ENCODE peak calls at places on chromosomes 16 and 17, in five cellular contexts. One of them, this sample, is unnamed.

GRCh38 chr16:8963010-8963824 is 489 bp downstream of the USP7 start:
- DNase-seq in K562: peak; percentile 79
- DNase-seq in HepG2: no peak
- DNase-seq in H1: no peak
- DNase-seq in GM12878: no peak
- DNase-seq in this sample: no peak

GRCh38 chr17:21286066-21286770 is 1.7 kb downstream of the MAP2K3 start:
- DNase-seq in H1: no peak
- DNase-seq in HepG2: peak; percentile 96
- DNase-seq in K562: no peak
- DNase-seq in GM12878: no peak
- DNase-seq in this sample: peak; percentile 81

GRCh38 chr16:68844211-68844564 is 857 bp downstream of the TANGO6 start:
- DNase-seq in GM12878: peak; percentile 1
- DNase-seq in K562: no peak
- DNase-seq in H1: no peak
- DNase-seq in HepG2: no peak
- DNase-seq in this sample: no peak

GRCh38 chr16:89904606-89905510 is 13.8 kb upstream of the MC1R start:
- DNase-seq in GM12878: no peak
- DNase-seq in H1: no peak
- DNase-seq in K562: no peak
- DNase-seq in HepG2: no peak
- DNase-seq in this sample: no peak

GRCh38 chr17:66417300-66417719 is 114.9 kb downstream of the PRKCA start:
- DNase-seq in K562: no peak
- DNase-seq in H1: no peak
- DNase-seq in HepG2: peak; percentile 59
- DNase-seq in GM12878: no peak
- DNase-seq in this sample: no peak

GRCh38 chr17:81854974-81855774 is 5.2 kb downstream of the P4HB start:
- DNase-seq in HepG2: no peak
- DNase-seq in H1: no peak
- DNase-seq in GM12878: no peak
- DNase-seq in K562: peak; percentile 6
- DNase-seq in this sample: no peak

GRCh38 chr16:25747160-25747758 is 55.5 kb downstream of the HS3ST4 start:
- DNase-seq in HepG2: no peak
- DNase-seq in GM12878: no peak
- DNase-seq in H1: no peak
- DNase-seq in K562: peak; percentile 15
- DNase-seq in this sample: no peak

GRCh38 chr16:79628501-79628975 is 28.0 kb upstream of the MAF start:
- DNase-seq in HepG2: no peak
- DNase-seq in K562: no peak
- DNase-seq in GM12878: peak; percentile 20
- DNase-seq in H1: no peak
- DNase-seq in this sample: no peak

GRCh38 chr16:89599451-89599858 is 14.0 kb upstream of the DPEP1 start:
- DNase-seq in K562: peak; percentile 75
- DNase-seq in HepG2: peak; percentile 69
- DNase-seq in H1: peak; percentile 61
- DNase-seq in GM12878: no peak
- DNase-seq in this sample: peak; percentile 63

GRCh38 chr17:76462556-76463290 is 4.7 kb upstream of the AANAT start:
- DNase-seq in K562: no peak
- DNase-seq in H1: no peak
- DNase-seq in GM12878: no peak
- DNase-seq in HepG2: no peak
- DNase-seq in this sample: no peak

GRCh38 chr17:68061512-68062313 is 26.2 kb downstream of the KPNA2 start:
- DNase-seq in GM12878: no peak
- DNase-seq in HepG2: peak; percentile 35
- DNase-seq in K562: no peak
- DNase-seq in H1: no peak
- DNase-seq in this sample: no peak

GRCh38 chr17:73191443-73192218 is 1.2 kb upstream of the COG1 start:
- DNase-seq in K562: peak; percentile 66
- DNase-seq in HepG2: peak; percentile 77
- DNase-seq in H1: no peak
- DNase-seq in GM12878: no peak
- DNase-seq in this sample: peak; percentile 80

GRCh38 chr16:75789237-75789636 is 62.9 kb upstream of the CPHXL start:
- DNase-seq in K562: peak; percentile 39
- DNase-seq in GM12878: no peak
- DNase-seq in HepG2: peak; percentile 53
- DNase-seq in H1: no peak
- DNase-seq in this sample: peak; percentile 46

GRCh38 chr17:78896091-78896833 is 6.7 kb downstream of the CEP295NL start:
- DNase-seq in GM12878: no peak
- DNase-seq in HepG2: no peak
- DNase-seq in H1: no peak
- DNase-seq in K562: no peak
- DNase-seq in this sample: no peak

GRCh38 chr17:32567511-32567910 is 80.7 kb downstream of the CDK5R1 start:
- DNase-seq in HepG2: no peak
- DNase-seq in K562: no peak
- DNase-seq in H1: no peak
- DNase-seq in GM12878: no peak
- DNase-seq in this sample: no peak

GRCh38 chr16:56355221-56355620 is 70.1 kb downstream of the AMFR start:
- DNase-seq in H1: no peak
- DNase-seq in K562: no peak
- DNase-seq in HepG2: no peak
- DNase-seq in GM12878: no peak
- DNase-seq in this sample: no peak

GRCh38 chr16:72480926-72481325 is 309.0 kb upstream of the PMFBP1 start:
- DNase-seq in K562: no peak
- DNase-seq in HepG2: no peak
- DNase-seq in GM12878: no peak
- DNase-seq in H1: no peak
- DNase-seq in this sample: no peak

GRCh38 chr16:15602285-15603044 is 40.5 kb downstream of the MARF1 start:
- DNase-seq in K562: no peak
- DNase-seq in HepG2: no peak
- DNase-seq in GM12878: no peak
- DNase-seq in H1: no peak
- DNase-seq in this sample: no peak

GRCh38 chr16:4048481-4048880 is 67.8 kb downstream of the ADCY9 start:
- DNase-seq in H1: no peak
- DNase-seq in K562: no peak
- DNase-seq in GM12878: no peak
- DNase-seq in HepG2: no peak
- DNase-seq in this sample: no peak

GRCh38 chr17:81870155-81870977 is 771 bp downstream of the ARHGDIA start:
- DNase-seq in H1: no peak
- DNase-seq in GM12878: no peak
- DNase-seq in K562: peak; percentile 29
- DNase-seq in HepG2: no peak
- DNase-seq in this sample: no peak

GRCh38 chr16:88536971-88537751 is 33.0 kb upstream of the ZC3H18 start:
- DNase-seq in HepG2: no peak
- DNase-seq in H1: no peak
- DNase-seq in GM12878: no peak
- DNase-seq in K562: no peak
- DNase-seq in this sample: no peak

GRCh38 chr17:14792751-14793150 is 472.4 kb downstream of the PMP22 start:
- DNase-seq in H1: no peak
- DNase-seq in HepG2: no peak
- DNase-seq in GM12878: no peak
- DNase-seq in K562: no peak
- DNase-seq in this sample: no peak

GRCh38 chr16:82605863-82606620 is 20.7 kb upstream of the CDH13 start:
- DNase-seq in K562: no peak
- DNase-seq in H1: no peak
- DNase-seq in GM12878: no peak
- DNase-seq in HepG2: no peak
- DNase-seq in this sample: no peak

GRCh38 chr16:71894229-71894920 is 956 bp upstream of the IST1 start:
- DNase-seq in K562: no peak
- DNase-seq in GM12878: no peak
- DNase-seq in HepG2: peak; percentile 56
- DNase-seq in H1: peak; percentile 39
- DNase-seq in this sample: peak; percentile 43

GRCh38 chr17:10563991-10564660 is 14.7 kb upstream of the MYH2 start:
- DNase-seq in H1: no peak
- DNase-seq in GM12878: no peak
- DNase-seq in K562: no peak
- DNase-seq in HepG2: no peak
- DNase-seq in this sample: no peak

GRCh38 chr17:28811594-28812135 is 30.9 kb downstream of the FAM222B start:
- DNase-seq in K562: peak; percentile 41
- DNase-seq in H1: no peak
- DNase-seq in GM12878: no peak
- DNase-seq in HepG2: peak; percentile 36
- DNase-seq in this sample: peak; percentile 15

GRCh38 chr16:56577300-56577625 is 12.1 kb upstream of the MT3 start:
- DNase-seq in HepG2: no peak
- DNase-seq in K562: no peak
- DNase-seq in GM12878: no peak
- DNase-seq in H1: no peak
- DNase-seq in this sample: no peak

GRCh38 chr17:69557339-69557738 is 142.8 kb downstream of the MAP2K6 start:
- DNase-seq in GM12878: no peak
- DNase-seq in H1: no peak
- DNase-seq in HepG2: no peak
- DNase-seq in K562: no peak
- DNase-seq in this sample: no peak

GRCh38 chr17:58960068-58960467 is 146.6 kb downstream of the TRIM37 start:
- DNase-seq in H1: no peak
- DNase-seq in K562: no peak
- DNase-seq in GM12878: no peak
- DNase-seq in HepG2: peak; percentile 59
- DNase-seq in this sample: peak; percentile 63

GRCh38 chr16:12341966-12342365 is 365.4 kb downstream of the SNX29 start:
- DNase-seq in H1: no peak
- DNase-seq in K562: no peak
- DNase-seq in GM12878: no peak
- DNase-seq in HepG2: no peak
- DNase-seq in this sample: no peak

DNA sequence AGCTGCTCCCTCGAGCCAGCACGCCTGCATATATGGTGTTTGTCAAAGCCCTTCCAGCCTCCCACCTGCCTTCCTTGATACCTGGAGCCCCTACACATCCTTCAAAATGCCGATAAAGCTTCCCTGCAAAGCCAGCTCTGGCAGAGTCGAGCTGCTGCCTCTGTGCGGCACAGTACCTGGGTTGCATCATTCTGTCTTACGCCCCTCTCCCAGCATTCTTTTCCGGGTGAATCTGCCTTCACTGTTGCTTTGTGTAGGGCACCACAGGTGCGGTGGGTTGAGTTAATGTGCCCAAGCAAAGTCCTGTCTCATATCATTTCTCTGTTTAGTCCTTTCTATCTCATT is 8.6 kb upstream of the CD300E start:
- DNase-seq in K562: no peak
- DNase-seq in H1: no peak
- DNase-seq in HepG2: no peak
- DNase-seq in GM12878: no peak
- DNase-seq in this sample: no peak
- TF ChIP-seq SRF in K562: no peak
- TF ChIP-seq SRF in H1: no peak
- TF ChIP-seq SRF in HepG2: no peak
- TF ChIP-seq SRF in GM12878: no peak
- TF ChIP-seq SRF in this sample: no peak

GRCh38 chr16:67541391-67542263 is 13.0 kb downstream of the RIPOR1 start:
- DNase-seq in HepG2: no peak
- DNase-seq in GM12878: no peak
- DNase-seq in H1: no peak
- DNase-seq in K562: no peak
- DNase-seq in this sample: no peak
- H4K20me1 ChIP-seq in HepG2: peaks cover 8% of the 10 kb centered on the region
- H4K20me1 ChIP-seq in GM12878: peaks cover 4% of the 10 kb centered on the region
- H4K20me1 ChIP-seq in H1: peaks cover 11% of the 10 kb centered on the region
- H4K20me1 ChIP-seq in K562: peaks cover 5% of the 10 kb centered on the region
- H4K20me1 ChIP-seq in this sample: no peaks in the 10 kb centered on the region

DNA sequence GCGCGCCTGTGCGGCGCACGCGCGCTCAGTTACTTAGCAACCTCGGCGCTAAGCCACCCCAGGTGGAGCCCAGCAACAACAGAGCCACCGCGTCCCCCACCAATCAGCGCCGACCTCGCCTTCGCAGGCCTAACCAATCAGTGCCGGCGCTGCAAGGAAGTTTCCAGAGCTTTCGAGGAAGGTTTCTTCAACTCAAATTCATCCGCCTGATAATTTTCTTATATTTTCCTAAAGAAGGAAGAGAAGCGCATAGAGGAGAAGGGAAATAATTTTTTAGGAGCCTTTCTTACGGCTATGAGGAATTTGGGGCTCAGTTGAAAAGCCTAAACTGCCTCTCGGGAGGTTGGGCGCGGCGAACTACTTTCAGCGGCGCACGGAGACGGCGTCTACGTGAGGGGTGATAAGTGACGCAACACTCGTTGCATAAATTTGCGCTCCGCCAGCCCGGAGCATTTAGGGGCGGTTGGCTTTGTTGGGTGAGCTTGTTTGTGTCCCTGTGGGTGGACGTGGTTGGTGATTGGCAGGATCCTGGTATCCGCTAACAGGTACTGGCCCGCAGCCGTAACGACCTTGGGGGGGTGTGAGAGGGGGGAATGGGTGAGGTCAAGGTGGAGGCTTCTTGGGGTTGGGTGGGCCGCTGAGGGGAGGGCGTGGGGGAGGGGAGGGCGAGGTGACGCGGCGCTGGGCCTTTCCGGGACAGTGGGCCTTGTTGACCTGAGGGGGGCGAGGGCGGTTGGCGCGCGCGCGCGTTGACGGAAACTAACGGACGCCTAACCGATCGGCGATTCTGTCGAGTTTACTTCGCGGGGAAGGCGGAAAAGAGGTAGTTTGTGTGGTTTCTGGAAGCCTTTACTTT is at the start of gene UBB:
- DNase-seq in HepG2: peak; percentile 94
- DNase-seq in H1: peak; percentile 98
- DNase-seq in K562: peak; percentile 90
- DNase-seq in GM12878: peak; percentile 89
- DNase-seq in this sample: peak; percentile 95
- TF ChIP-seq POLR2A in HepG2: peak; percentile 98
- TF ChIP-seq POLR2A in H1: peak; percentile 99
- TF ChIP-seq POLR2A in K562: peak; percentile 99
- TF ChIP-seq POLR2A in GM12878: peak; percentile 100
- TF ChIP-seq POLR2A in this sample: peak; percentile 98

DNA sequence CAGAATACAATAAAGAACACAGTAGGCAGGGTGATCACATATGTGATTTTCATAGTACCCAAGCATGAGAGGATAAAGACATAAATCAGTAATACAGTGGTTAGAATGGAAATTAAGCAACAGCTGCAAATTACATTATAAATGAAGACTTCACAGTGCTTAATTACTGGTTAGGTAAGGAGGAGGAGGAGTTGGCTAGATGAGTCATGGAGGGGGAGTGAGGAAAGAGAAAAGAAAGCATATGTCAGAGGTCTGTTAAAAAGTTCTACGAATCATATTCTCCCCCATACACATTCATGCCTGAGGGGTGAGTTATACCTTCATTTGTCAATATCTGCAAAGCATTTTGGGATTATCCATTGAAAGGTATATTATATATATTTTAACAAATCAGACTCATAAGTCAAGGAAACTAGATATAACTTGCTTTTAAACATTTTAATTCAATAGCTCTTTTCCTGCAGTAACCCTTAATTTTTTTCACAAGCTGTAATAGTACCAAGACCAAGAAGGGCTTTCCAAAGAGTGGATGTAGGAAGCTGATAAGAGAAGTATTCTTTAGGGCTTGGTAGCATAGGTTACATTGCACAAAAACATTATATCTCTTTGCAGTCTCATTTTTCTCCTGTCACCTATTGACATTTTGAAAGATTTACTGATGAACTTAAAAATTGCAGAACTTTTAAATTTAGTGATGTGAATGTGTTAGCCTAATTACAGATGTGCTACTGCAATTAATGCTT is 99.3 kb downstream of the STXBP4 start:
- DNase-seq in K562: peak; percentile 22
- DNase-seq in H1: no peak
- DNase-seq in GM12878: no peak
- DNase-seq in HepG2: peak; percentile 9
- DNase-seq in this sample: no peak
- TF ChIP-seq SRF in K562: no peak
- TF ChIP-seq SRF in H1: no peak
- TF ChIP-seq SRF in GM12878: no peak
- TF ChIP-seq SRF in HepG2: no peak
- TF ChIP-seq SRF in this sample: no peak